ENCODE peak calls at places on chromosomes 6 and 20, in six cellular contexts. One of them, this sample, is unnamed.

GRCh38 chr6:37323568-37323967 is 30.2 kb upstream of the RNF8 start:
- DNase-seq in CD4-positive, alpha-beta T cell: no peak
- DNase-seq in dorsolateral prefrontal cortex: no peak
- DNase-seq in body of pancreas: no peak
- DNase-seq in right lobe of liver: no peak
- DNase-seq in GM23338: no peak
- DNase-seq in this sample: no peak

GRCh38 chr20:51528263-51529026 is 14.1 kb downstream of the NFATC2 start:
- DNase-seq in CD4-positive, alpha-beta T cell: no peak
- DNase-seq in dorsolateral prefrontal cortex: no peak
- DNase-seq in body of pancreas: no peak
- DNase-seq in right lobe of liver: no peak
- DNase-seq in GM23338: no peak
- DNase-seq in this sample: no peak

GRCh38 chr20:34713194-34713943 is 9.2 kb downstream of the TP53INP2 start:
- DNase-seq in CD4-positive, alpha-beta T cell: no peak
- DNase-seq in dorsolateral prefrontal cortex: no peak
- DNase-seq in body of pancreas: no peak
- DNase-seq in right lobe of liver: no peak
- DNase-seq in GM23338: no peak
- DNase-seq in this sample: no peak

GRCh38 chr6:119147101-119148053 is 68.9 kb upstream of the FAM184A start:
- DNase-seq in CD4-positive, alpha-beta T cell: no peak
- DNase-seq in dorsolateral prefrontal cortex: peak; percentile 43
- DNase-seq in body of pancreas: peak; percentile 42
- DNase-seq in right lobe of liver: peak; percentile 40
- DNase-seq in GM23338: no peak
- DNase-seq in this sample: peak; percentile 75

GRCh38 chr20:39190666-39191570 is 228.8 kb downstream of the DHX35 start:
- DNase-seq in CD4-positive, alpha-beta T cell: no peak
- DNase-seq in dorsolateral prefrontal cortex: no peak
- DNase-seq in body of pancreas: peak; percentile 41
- DNase-seq in right lobe of liver: no peak
- DNase-seq in GM23338: peak; percentile 5
- DNase-seq in this sample: no peak

GRCh38 chr6:16748028-16748319 is 13.3 kb downstream of the ATXN1 start:
- DNase-seq in CD4-positive, alpha-beta T cell: no peak
- DNase-seq in dorsolateral prefrontal cortex: no peak
- DNase-seq in body of pancreas: no peak
- DNase-seq in right lobe of liver: no peak
- DNase-seq in GM23338: no peak
- DNase-seq in this sample: no peak

GRCh38 chr20:57399587-57400261 is 8.5 kb downstream of the RBM38 start:
- DNase-seq in CD4-positive, alpha-beta T cell: peak; percentile 26
- DNase-seq in dorsolateral prefrontal cortex: no peak
- DNase-seq in body of pancreas: peak; percentile 37
- DNase-seq in right lobe of liver: peak; percentile 64
- DNase-seq in GM23338: no peak
- DNase-seq in this sample: no peak

GRCh38 chr6:46994933-46995332 is 47.2 kb downstream of the ADGRF1 start:
- DNase-seq in CD4-positive, alpha-beta T cell: no peak
- DNase-seq in dorsolateral prefrontal cortex: no peak
- DNase-seq in body of pancreas: no peak
- DNase-seq in right lobe of liver: no peak
- DNase-seq in GM23338: no peak
- DNase-seq in this sample: no peak

GRCh38 chr6:111096246-111096645 is 8.9 kb downstream of the SLC16A10 start:
- DNase-seq in CD4-positive, alpha-beta T cell: peak; percentile 68
- DNase-seq in dorsolateral prefrontal cortex: no peak
- DNase-seq in body of pancreas: peak; percentile 95
- DNase-seq in right lobe of liver: peak; percentile 64
- DNase-seq in GM23338: no peak
- DNase-seq in this sample: peak; percentile 80

GRCh38 chr20:63223121-63223825 is 7.3 kb upstream of the YTHDF1 start:
- DNase-seq in CD4-positive, alpha-beta T cell: peak; percentile 43
- DNase-seq in dorsolateral prefrontal cortex: no peak
- DNase-seq in body of pancreas: peak; percentile 56
- DNase-seq in right lobe of liver: no peak
- DNase-seq in GM23338: peak; percentile 80
- DNase-seq in this sample: peak; percentile 56

GRCh38 chr20:63733579-63734081 is 2.8 kb upstream of the LIME1 start:
- DNase-seq in CD4-positive, alpha-beta T cell: no peak
- DNase-seq in dorsolateral prefrontal cortex: no peak
- DNase-seq in body of pancreas: no peak
- DNase-seq in right lobe of liver: peak; percentile 21
- DNase-seq in GM23338: no peak
- DNase-seq in this sample: no peak

GRCh38 chr6:72286911-72287311 is 335.0 kb upstream of the KCNQ5 start:
- DNase-seq in CD4-positive, alpha-beta T cell: no peak
- DNase-seq in dorsolateral prefrontal cortex: no peak
- DNase-seq in body of pancreas: no peak
- DNase-seq in right lobe of liver: no peak
- DNase-seq in GM23338: no peak
- DNase-seq in this sample: no peak

GRCh38 chr6:130720076-130720475 is 107.1 kb upstream of the SMLR1 start:
- DNase-seq in CD4-positive, alpha-beta T cell: no peak
- DNase-seq in dorsolateral prefrontal cortex: no peak
- DNase-seq in body of pancreas: no peak
- DNase-seq in right lobe of liver: no peak
- DNase-seq in GM23338: no peak
- DNase-seq in this sample: no peak

GRCh38 chr20:20547221-20547875 is 165.1 kb downstream of the RALGAPA2 start:
- DNase-seq in CD4-positive, alpha-beta T cell: no peak
- DNase-seq in dorsolateral prefrontal cortex: no peak
- DNase-seq in body of pancreas: no peak
- DNase-seq in right lobe of liver: no peak
- DNase-seq in GM23338: no peak
- DNase-seq in this sample: no peak

GRCh38 chr20:61761453-61762207 is 304.1 kb downstream of the TAF4 start:
- DNase-seq in CD4-positive, alpha-beta T cell: no peak
- DNase-seq in dorsolateral prefrontal cortex: peak; percentile 25
- DNase-seq in body of pancreas: no peak
- DNase-seq in right lobe of liver: no peak
- DNase-seq in GM23338: no peak
- DNase-seq in this sample: no peak

GRCh38 chr6:26594730-26595632 is 1.8 kb upstream of the ABT1 start:
- DNase-seq in CD4-positive, alpha-beta T cell: no peak
- DNase-seq in dorsolateral prefrontal cortex: no peak
- DNase-seq in body of pancreas: no peak
- DNase-seq in right lobe of liver: no peak
- DNase-seq in GM23338: peak; percentile 82
- DNase-seq in this sample: no peak

GRCh38 chr6:125872259-125872921 is 81.6 kb downstream of the NCOA7 start:
- DNase-seq in CD4-positive, alpha-beta T cell: no peak
- DNase-seq in dorsolateral prefrontal cortex: no peak
- DNase-seq in body of pancreas: no peak
- DNase-seq in right lobe of liver: no peak
- DNase-seq in GM23338: no peak
- DNase-seq in this sample: no peak

GRCh38 chr6:112004397-112005341 is 49.2 kb upstream of the CCN6 start:
- DNase-seq in CD4-positive, alpha-beta T cell: no peak
- DNase-seq in dorsolateral prefrontal cortex: no peak
- DNase-seq in body of pancreas: no peak
- DNase-seq in right lobe of liver: no peak
- DNase-seq in GM23338: no peak
- DNase-seq in this sample: no peak

GRCh38 chr6:131136021-131136847 is 967 bp downstream of the AKAP7 start:
- DNase-seq in CD4-positive, alpha-beta T cell: no peak
- DNase-seq in dorsolateral prefrontal cortex: no peak
- DNase-seq in body of pancreas: peak; percentile 44
- DNase-seq in right lobe of liver: no peak
- DNase-seq in GM23338: no peak
- DNase-seq in this sample: peak; percentile 32

GRCh38 chr6:18308070-18308735 is 43.9 kb upstream of the DEK start:
- DNase-seq in CD4-positive, alpha-beta T cell: no peak
- DNase-seq in dorsolateral prefrontal cortex: no peak
- DNase-seq in body of pancreas: no peak
- DNase-seq in right lobe of liver: no peak
- DNase-seq in GM23338: no peak
- DNase-seq in this sample: no peak

GRCh38 chr20:36682311-36682710 is 36.3 kb upstream of the SLA2 start:
- DNase-seq in CD4-positive, alpha-beta T cell: no peak
- DNase-seq in dorsolateral prefrontal cortex: no peak
- DNase-seq in body of pancreas: no peak
- DNase-seq in right lobe of liver: no peak
- DNase-seq in GM23338: no peak
- DNase-seq in this sample: no peak

GRCh38 chr6:111573892-111574800 is 31.5 kb downstream of the TRAF3IP2 start:
- DNase-seq in CD4-positive, alpha-beta T cell: no peak
- DNase-seq in dorsolateral prefrontal cortex: no peak
- DNase-seq in body of pancreas: no peak
- DNase-seq in right lobe of liver: no peak
- DNase-seq in GM23338: no peak
- DNase-seq in this sample: no peak

GRCh38 chr6:73043446-73043845 is 181.8 kb downstream of the KHDC1L start:
- DNase-seq in CD4-positive, alpha-beta T cell: no peak
- DNase-seq in dorsolateral prefrontal cortex: no peak
- DNase-seq in body of pancreas: no peak
- DNase-seq in right lobe of liver: no peak
- DNase-seq in GM23338: no peak
- DNase-seq in this sample: no peak

GRCh38 chr6:113873043-113873667 is 16.0 kb downstream of the MARCKS start:
- DNase-seq in CD4-positive, alpha-beta T cell: no peak
- DNase-seq in dorsolateral prefrontal cortex: no peak
- DNase-seq in body of pancreas: peak; percentile 72
- DNase-seq in right lobe of liver: peak; percentile 53
- DNase-seq in GM23338: peak; percentile 28
- DNase-seq in this sample: peak; percentile 84

GRCh38 chr6:154480144-154480639 is 30.3 kb downstream of the CNKSR3 start:
- DNase-seq in CD4-positive, alpha-beta T cell: no peak
- DNase-seq in dorsolateral prefrontal cortex: no peak
- DNase-seq in body of pancreas: no peak
- DNase-seq in right lobe of liver: no peak
- DNase-seq in GM23338: no peak
- DNase-seq in this sample: no peak

GRCh38 chr20:50588034-50588736 is 78.0 kb downstream of the PTPN1 start:
- DNase-seq in CD4-positive, alpha-beta T cell: peak; percentile 68
- DNase-seq in dorsolateral prefrontal cortex: peak; percentile 72
- DNase-seq in body of pancreas: peak; percentile 79
- DNase-seq in right lobe of liver: peak; percentile 79
- DNase-seq in GM23338: peak; percentile 88
- DNase-seq in this sample: peak; percentile 82

GRCh38 chr6:22249646-22250045 is 47.2 kb downstream of the PRL start:
- DNase-seq in CD4-positive, alpha-beta T cell: no peak
- DNase-seq in dorsolateral prefrontal cortex: no peak
- DNase-seq in body of pancreas: no peak
- DNase-seq in right lobe of liver: no peak
- DNase-seq in GM23338: no peak
- DNase-seq in this sample: no peak
- H3K27ac ChIP-seq in CD4-positive, alpha-beta T cell: no peak overlapping the region
- H3K27ac ChIP-seq in dorsolateral prefrontal cortex: no peak overlapping the region
- H3K27ac ChIP-seq in body of pancreas: peak overlapping the region; percentile 42
- H3K27ac ChIP-seq in right lobe of liver: no peak overlapping the region
- H3K27ac ChIP-seq in GM23338: no peak overlapping the region
- H3K27ac ChIP-seq in this sample: no peak overlapping the region

GRCh38 chr6:129645371-129646139 is 64.4 kb downstream of the ARHGAP18 start:
- DNase-seq in CD4-positive, alpha-beta T cell: no peak
- DNase-seq in dorsolateral prefrontal cortex: no peak
- DNase-seq in body of pancreas: no peak
- DNase-seq in right lobe of liver: no peak
- DNase-seq in GM23338: no peak
- DNase-seq in this sample: no peak
- H3K27ac ChIP-seq in CD4-positive, alpha-beta T cell: no peak overlapping the region
- H3K27ac ChIP-seq in dorsolateral prefrontal cortex: no peak overlapping the region
- H3K27ac ChIP-seq in body of pancreas: peak overlapping the region; percentile 87
- H3K27ac ChIP-seq in right lobe of liver: no peak overlapping the region
- H3K27ac ChIP-seq in GM23338: peak overlapping the region; percentile 20
- H3K27ac ChIP-seq in this sample: no peak overlapping the region

DNA sequence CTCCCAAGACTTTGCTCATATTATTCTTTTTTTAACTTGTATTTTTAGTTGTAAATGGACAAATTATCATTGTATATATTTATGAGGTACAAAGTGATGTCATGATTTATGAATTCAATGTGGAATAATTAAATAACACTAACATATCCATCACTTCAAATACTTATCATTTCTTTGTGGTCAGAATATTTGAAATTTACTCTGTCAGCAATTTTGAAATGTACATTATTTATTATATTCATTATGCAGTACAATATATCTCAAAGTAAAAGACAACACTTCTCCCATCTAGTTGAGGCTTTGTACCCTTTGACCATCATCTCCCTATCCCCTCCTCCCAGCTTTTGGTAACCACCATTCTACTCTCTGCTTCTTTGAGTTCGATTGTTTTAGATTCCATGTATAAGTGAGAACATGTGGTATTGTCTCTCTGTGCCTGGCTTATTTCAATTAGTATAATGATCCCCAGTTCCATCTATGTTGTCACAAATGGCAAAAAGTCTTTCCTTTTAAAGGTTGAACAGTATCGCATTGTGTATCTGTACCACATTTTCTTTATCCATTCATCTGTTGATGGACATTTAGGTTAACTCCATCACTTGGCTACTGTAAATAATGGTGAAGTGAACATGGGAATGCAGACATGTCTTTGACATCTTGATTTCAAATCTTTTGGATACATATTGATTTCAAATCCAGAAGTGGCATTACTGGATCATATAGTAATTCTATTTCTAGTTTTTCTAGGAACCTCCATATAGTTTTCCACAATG is 197.2 kb downstream of the KIF6 start:
- DNase-seq in CD4-positive, alpha-beta T cell: no peak
- DNase-seq in dorsolateral prefrontal cortex: no peak
- DNase-seq in body of pancreas: no peak
- DNase-seq in right lobe of liver: no peak
- DNase-seq in GM23338: no peak
- DNase-seq in this sample: no peak
- H3K27ac ChIP-seq in CD4-positive, alpha-beta T cell: no peak overlapping the region
- H3K27ac ChIP-seq in dorsolateral prefrontal cortex: no peak overlapping the region
- H3K27ac ChIP-seq in body of pancreas: no peak overlapping the region
- H3K27ac ChIP-seq in right lobe of liver: no peak overlapping the region
- H3K27ac ChIP-seq in GM23338: no peak overlapping the region
- H3K27ac ChIP-seq in this sample: no peak overlapping the region

DNA sequence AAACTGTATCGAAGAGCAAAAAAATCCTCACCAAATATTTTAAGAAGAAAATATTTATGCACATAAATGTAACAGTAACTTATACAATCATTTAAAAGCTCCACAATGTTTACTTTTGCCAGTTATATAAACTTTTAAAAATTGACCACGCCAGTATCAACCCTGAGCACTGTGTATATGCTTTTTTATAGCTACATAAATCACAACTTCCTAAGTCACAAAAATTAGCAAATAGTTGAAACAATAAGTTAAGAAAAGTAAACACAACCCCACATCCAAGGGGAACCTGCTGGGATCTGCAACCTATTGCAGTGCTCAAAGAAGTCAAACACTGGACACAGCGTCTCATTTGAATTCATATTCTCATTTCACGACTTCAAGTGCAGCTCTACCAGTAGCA is 89.8 kb upstream of the DST start:
- DNase-seq in CD4-positive, alpha-beta T cell: no peak
- DNase-seq in dorsolateral prefrontal cortex: no peak
- DNase-seq in body of pancreas: no peak
- DNase-seq in right lobe of liver: no peak
- DNase-seq in GM23338: no peak
- DNase-seq in this sample: no peak
- H3K27ac ChIP-seq in CD4-positive, alpha-beta T cell: no peak overlapping the region
- H3K27ac ChIP-seq in dorsolateral prefrontal cortex: no peak overlapping the region
- H3K27ac ChIP-seq in body of pancreas: no peak overlapping the region
- H3K27ac ChIP-seq in right lobe of liver: no peak overlapping the region
- H3K27ac ChIP-seq in GM23338: no peak overlapping the region
- H3K27ac ChIP-seq in this sample: no peak overlapping the region